ENCODE peak calls at places on chromosomes 4 and X, in ten cellular contexts. A, H, K, O, G, I, E, Y, N and F are unnamed samples.

GRCh38 chr4:164977243-164978164 is at the start of gene TRIM61:
- DNase-seq in A (peak; percentile 54), H (peak; percentile 41), K (peak; percentile 64), O (peak; percentile 51), G (no peak), I (peak; percentile 21), E (no peak), Y (peak; percentile 63), N (peak; percentile 50), F (no peak)

GRCh38 chr4:86294883-86295282 is 65.0 kb downstream of the MAPK10 start:
- DNase-seq in A (no peak), H (no peak), K (no peak), O (no peak), G (no peak), I (no peak), E (no peak), Y (no peak), N (no peak), F (no peak)

GRCh38 chr4:7343353-7343655 is 91.4 kb downstream of the PSAPL1 start:
- DNase-seq in A (no peak), H (no peak), K (no peak), O (no peak), G (no peak), I (no peak), E (no peak), Y (peak; percentile 24), N (no peak), F (peak; percentile 39)

GRCh38 chr4:136864580-136865185 is 667.6 kb downstream of the PCDH18 start:
- DNase-seq in A (peak; percentile 81), H (peak; percentile 80), K (peak; percentile 83), O (no peak), G (peak; percentile 9), I (peak; percentile 34), E (peak; percentile 80), Y (no peak), N (peak; percentile 84), F (no peak)

GRCh38 chr4:20422398-20422797 is 170.7 kb downstream of the SLIT2 start:
- DNase-seq in A (peak; percentile 52), H (peak; percentile 63), K (peak; percentile 63), O (no peak), G (no peak), I (peak; percentile 43), E (peak; percentile 70), Y (no peak), N (peak; percentile 60), F (no peak)

GRCh38 chr4:53507671-53508286 is 83.5 kb downstream of the LNX1 start:
- DNase-seq in A (peak; percentile 48), H (peak; percentile 41), K (no peak), O (no peak), G (no peak), I (no peak), E (peak; percentile 9), Y (no peak), N (no peak), F (peak; percentile 84)

GRCh38 chr4:23857353-23857752 is 32.5 kb downstream of the PPARGC1A start:
- DNase-seq in A (peak; percentile 47), H (peak; percentile 64), K (no peak), O (no peak), G (no peak), I (no peak), E (peak; percentile 21), Y (no peak), N (peak; percentile 67), F (no peak)

GRCh38 chrX:101079736-101080135 is 1.1 kb downstream of the TMEM35A start:
- DNase-seq in A (no peak), H (no peak), K (peak; percentile 12), O (no peak), G (no peak), I (no peak), E (no peak), Y (no peak), N (peak; percentile 10), F (no peak)

GRCh38 chr4:152485726-152486276 is 50.1 kb downstream of the FBXW7 start:
- DNase-seq in A (peak; percentile 94), H (peak; percentile 24), K (no peak), O (peak; percentile 29), G (peak; percentile 56), I (no peak), E (peak; percentile 71), Y (no peak), N (no peak), F (no peak)

GRCh38 chr4:174266416-174266815 is 17.1 kb downstream of the FBXO8 start:
- DNase-seq in A (no peak), H (no peak), K (no peak), O (no peak), G (no peak), I (no peak), E (no peak), Y (no peak), N (no peak), F (no peak)